ENCODE peak calls at places on chromosome 17, in four cellular contexts. One of them, this sample, is unnamed.
A peak's percentile ranks its signal among the peaks of the same experiment; 100 is the strongest.

GRCh38 chr17:77096570-77097214 is 44.1 kb upstream of the SEC14L1 start:
- DNase-seq in stomach: peak; percentile 60
- DNase-seq in fibroblast of pulmonary artery: peak; percentile 84
- DNase-seq in mesothelial cell of epicardium: no peak
- DNase-seq in this sample: no peak

GRCh38 chr17:39679521-39680192 is 8.2 kb downstream of the PGAP3 start:
- DNase-seq in stomach: peak; percentile 51
- DNase-seq in fibroblast of pulmonary artery: no peak
- DNase-seq in mesothelial cell of epicardium: no peak
- DNase-seq in this sample: no peak

GRCh38 chr17:7850118-7850504 is 4.8 kb upstream of the TMEM88 start:
- DNase-seq in stomach: no peak
- DNase-seq in fibroblast of pulmonary artery: no peak
- DNase-seq in mesothelial cell of epicardium: no peak
- DNase-seq in this sample: no peak

GRCh38 chr17:40124279-40125141 is 2.7 kb downstream of the MSL1 start:
- DNase-seq in stomach: no peak
- DNase-seq in fibroblast of pulmonary artery: no peak
- DNase-seq in mesothelial cell of epicardium: no peak
- DNase-seq in this sample: peak; percentile 56

GRCh38 chr17:28370035-28370743 is at the start of gene VTN:
- DNase-seq in stomach: peak; percentile 47
- DNase-seq in fibroblast of pulmonary artery: peak; percentile 70
- DNase-seq in mesothelial cell of epicardium: no peak
- DNase-seq in this sample: no peak

GRCh38 chr17:31424944-31425582 is 33.6 kb downstream of the RAB11FIP4 start:
- DNase-seq in stomach: peak; percentile 31
- DNase-seq in fibroblast of pulmonary artery: no peak
- DNase-seq in mesothelial cell of epicardium: no peak
- DNase-seq in this sample: no peak

GRCh38 chr17:49597928-49598655 is 22.4 kb downstream of the NXPH3 start:
- DNase-seq in stomach: no peak
- DNase-seq in fibroblast of pulmonary artery: peak; percentile 54
- DNase-seq in mesothelial cell of epicardium: no peak
- DNase-seq in this sample: no peak

GRCh38 chr17:43834106-43834505 is 1.2 kb upstream of the MPP3 start:
- DNase-seq in stomach: no peak
- DNase-seq in fibroblast of pulmonary artery: peak; percentile 54
- DNase-seq in mesothelial cell of epicardium: no peak
- DNase-seq in this sample: no peak

GRCh38 chr17:81285179-81285878 is 9.8 kb downstream of the SLC38A10 start:
- DNase-seq in stomach: peak; percentile 56
- DNase-seq in fibroblast of pulmonary artery: peak; percentile 42
- DNase-seq in mesothelial cell of epicardium: no peak
- DNase-seq in this sample: no peak

GRCh38 chr17:30808785-30809286 is 15.7 kb downstream of the CRLF3 start:
- DNase-seq in stomach: no peak
- DNase-seq in fibroblast of pulmonary artery: no peak
- DNase-seq in mesothelial cell of epicardium: no peak
- DNase-seq in this sample: no peak

DNA sequence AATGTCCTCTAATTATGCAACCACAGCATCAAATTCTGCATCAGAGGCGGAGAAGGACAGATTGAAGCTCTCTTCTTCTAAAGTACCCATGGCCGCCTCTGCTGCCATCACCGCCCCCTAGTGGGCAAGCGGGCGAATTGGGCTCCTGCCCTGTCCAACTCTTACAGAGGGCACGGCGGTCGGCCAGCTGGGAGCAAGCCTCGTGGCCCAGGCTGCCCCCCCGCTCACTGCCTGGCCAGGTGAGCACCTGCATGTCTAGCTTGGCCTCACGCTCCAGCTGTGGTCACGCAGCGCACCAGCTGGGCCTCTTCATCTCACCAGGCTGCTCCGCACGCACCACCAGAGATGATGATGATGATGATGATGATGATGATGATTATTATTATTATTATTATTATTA is 146.1 kb upstream of the TOM1L1 start:
- DNase-seq in stomach: no peak
- DNase-seq in fibroblast of pulmonary artery: no peak
- DNase-seq in mesothelial cell of epicardium: no peak
- DNase-seq in this sample: no peak
- TF ChIP-seq CTCF in stomach: no peak
- TF ChIP-seq CTCF in fibroblast of pulmonary artery: no peak
- TF ChIP-seq CTCF in mesothelial cell of epicardium: peak; percentile 33
- TF ChIP-seq CTCF in this sample: peak; percentile 51

DNA sequence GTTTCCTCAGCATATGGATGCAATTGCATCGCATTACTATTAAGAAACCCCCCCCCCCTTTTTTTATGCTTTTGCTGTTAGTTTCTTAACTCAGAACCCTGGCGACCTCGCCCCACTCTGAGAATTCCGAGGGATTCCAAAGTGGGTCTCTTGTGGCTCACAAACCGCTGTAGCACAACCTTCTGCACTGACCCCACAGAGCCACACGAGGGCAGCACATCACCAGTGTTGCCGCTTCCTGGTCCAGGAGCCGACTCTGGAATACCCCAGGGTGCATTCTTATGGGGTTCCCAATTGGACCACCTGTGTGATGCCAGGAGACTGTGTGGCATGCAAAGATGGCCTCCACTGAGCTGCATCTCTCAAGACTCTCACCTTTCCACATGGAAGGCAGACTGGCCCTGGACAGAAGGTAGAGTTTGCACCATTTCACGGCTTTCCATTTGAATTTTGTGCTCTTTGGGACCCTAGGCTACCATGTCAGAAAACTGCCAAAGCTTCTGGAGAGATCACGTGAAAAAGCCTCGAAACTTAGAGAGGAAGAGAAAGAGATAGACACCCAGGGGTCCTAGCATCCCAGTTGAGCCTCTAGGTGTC is 432.7 kb upstream of the ASIC2 start:
- DNase-seq in stomach: peak; percentile 31
- DNase-seq in fibroblast of pulmonary artery: peak; percentile 34
- DNase-seq in mesothelial cell of epicardium: no peak
- DNase-seq in this sample: no peak
- TF ChIP-seq CTCF in stomach: no peak
- TF ChIP-seq CTCF in fibroblast of pulmonary artery: peak; percentile 72
- TF ChIP-seq CTCF in mesothelial cell of epicardium: peak; percentile 62
- TF ChIP-seq CTCF in this sample: peak; percentile 81

GRCh38 chr17:12928736-12929135 is 89.1 kb downstream of the ELAC2 start:
- DNase-seq in stomach: no peak
- DNase-seq in fibroblast of pulmonary artery: no peak
- DNase-seq in mesothelial cell of epicardium: no peak
- DNase-seq in this sample: peak; percentile 22
- TF ChIP-seq CTCF in stomach: no peak
- TF ChIP-seq CTCF in fibroblast of pulmonary artery: peak; percentile 3
- TF ChIP-seq CTCF in mesothelial cell of epicardium: no peak
- TF ChIP-seq CTCF in this sample: peak; percentile 69

DNA sequence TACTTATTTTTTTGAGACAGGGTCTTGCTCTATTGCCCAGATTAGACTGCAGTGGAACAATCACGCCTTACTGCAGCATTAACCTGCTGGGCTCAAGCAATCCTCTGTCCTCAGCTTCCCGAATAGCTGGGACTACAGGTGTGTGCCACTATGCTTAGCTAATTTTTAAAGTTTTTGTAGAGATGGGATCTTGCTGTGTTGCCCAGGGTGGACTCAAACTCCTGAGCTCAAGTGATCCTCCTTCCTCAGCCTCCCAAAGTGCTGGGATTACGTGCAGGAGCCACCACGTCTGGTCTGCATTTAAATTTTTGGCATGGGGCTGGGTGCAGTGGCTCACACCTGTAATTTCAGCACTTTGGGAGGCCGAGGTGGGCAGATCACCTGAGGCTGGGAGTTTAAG is 41.0 kb upstream of the INTS2 start:
- DNase-seq in stomach: no peak
- DNase-seq in fibroblast of pulmonary artery: no peak
- DNase-seq in mesothelial cell of epicardium: no peak
- DNase-seq in this sample: no peak
- TF ChIP-seq CTCF in stomach: no peak
- TF ChIP-seq CTCF in fibroblast of pulmonary artery: no peak
- TF ChIP-seq CTCF in mesothelial cell of epicardium: no peak
- TF ChIP-seq CTCF in this sample: no peak

GRCh38 chr17:15269690-15270089 is 4.6 kb upstream of the PMP22 start:
- DNase-seq in stomach: no peak
- DNase-seq in fibroblast of pulmonary artery: peak; percentile 54
- DNase-seq in mesothelial cell of epicardium: no peak
- DNase-seq in this sample: no peak

GRCh38 chr17:15271731-15272130 is 6.6 kb upstream of the PMP22 start:
- DNase-seq in stomach: no peak
- DNase-seq in fibroblast of pulmonary artery: no peak
- DNase-seq in mesothelial cell of epicardium: no peak
- DNase-seq in this sample: no peak

GRCh38 chr17:15274017-15274416 is 8.9 kb upstream of the PMP22 start:
- DNase-seq in stomach: no peak
- DNase-seq in fibroblast of pulmonary artery: no peak
- DNase-seq in mesothelial cell of epicardium: no peak
- DNase-seq in this sample: no peak

GRCh38 chr17:15270628-15271381 is 5.7 kb upstream of the PMP22 start:
- DNase-seq in stomach: no peak
- DNase-seq in fibroblast of pulmonary artery: no peak
- DNase-seq in mesothelial cell of epicardium: no peak
- DNase-seq in this sample: no peak

GRCh38 chr17:15273141-15273793 is 8.1 kb upstream of the PMP22 start:
- DNase-seq in stomach: no peak
- DNase-seq in fibroblast of pulmonary artery: peak; percentile 79
- DNase-seq in mesothelial cell of epicardium: no peak
- DNase-seq in this sample: no peak
- TF ChIP-seq CTCF in stomach: no peak
- TF ChIP-seq CTCF in fibroblast of pulmonary artery: no peak
- TF ChIP-seq CTCF in mesothelial cell of epicardium: no peak
- TF ChIP-seq CTCF in this sample: no peak

GRCh38 chr17:63402808-63403207 is 43.3 kb downstream of the CYB561 start:
- DNase-seq in stomach: no peak
- DNase-seq in fibroblast of pulmonary artery: peak; percentile 81
- DNase-seq in mesothelial cell of epicardium: no peak
- DNase-seq in this sample: no peak

GRCh38 chr17:63407741-63408330 is 38.3 kb downstream of the CYB561 start:
- DNase-seq in stomach: no peak
- DNase-seq in fibroblast of pulmonary artery: no peak
- DNase-seq in mesothelial cell of epicardium: no peak
- DNase-seq in this sample: no peak

GRCh38 chr17:63406689-63407330 is 39.3 kb downstream of the CYB561 start:
- DNase-seq in stomach: peak; percentile 75
- DNase-seq in fibroblast of pulmonary artery: peak; percentile 95
- DNase-seq in mesothelial cell of epicardium: no peak
- DNase-seq in this sample: peak; percentile 85

GRCh38 chr17:63405020-63405419 is 41.1 kb downstream of the CYB561 start:
- DNase-seq in stomach: no peak
- DNase-seq in fibroblast of pulmonary artery: no peak
- DNase-seq in mesothelial cell of epicardium: no peak
- DNase-seq in this sample: no peak

DNA sequence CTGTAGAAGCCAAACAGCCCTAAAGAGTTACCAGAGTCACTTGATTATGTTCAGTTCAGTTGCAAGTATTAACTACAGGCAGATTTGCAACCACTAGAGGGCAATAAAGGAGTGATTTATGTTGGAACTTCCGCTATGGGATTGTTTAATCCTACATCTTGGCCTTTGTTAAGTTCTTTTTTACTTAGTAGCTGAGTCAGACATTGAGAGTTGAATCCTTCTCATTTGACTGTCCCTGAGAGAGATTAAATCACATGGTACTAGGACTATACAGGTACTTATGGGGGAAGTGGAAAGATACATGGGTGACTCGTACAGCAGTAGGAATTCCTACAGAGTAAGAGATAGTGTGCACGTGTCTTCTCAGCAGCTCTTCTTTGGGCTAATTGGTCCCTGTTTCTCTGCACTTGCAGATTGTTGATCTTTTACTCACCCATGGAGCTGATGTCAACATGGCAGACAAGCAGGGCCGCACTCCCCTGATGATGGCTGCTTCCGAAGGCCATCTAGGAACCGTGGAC is 40.3 kb downstream of the CYB561 start:
- DNase-seq in stomach: no peak
- DNase-seq in fibroblast of pulmonary artery: peak; percentile 89
- DNase-seq in mesothelial cell of epicardium: no peak
- DNase-seq in this sample: peak; percentile 42
- TF ChIP-seq CTCF in stomach: no peak
- TF ChIP-seq CTCF in fibroblast of pulmonary artery: peak; percentile 67
- TF ChIP-seq CTCF in mesothelial cell of epicardium: peak; percentile 67
- TF ChIP-seq CTCF in this sample: peak; percentile 64